ENCODE peak calls at places on chromosomes 4 and X, in eight cellular contexts. One of them, this sample, is unnamed.

GRCh38 chr4:31043382-31044062 is 323.4 kb downstream of the PCDH7 start:
- DNase-seq in mucosa of descending colon: no peak
- DNase-seq in NCI-H1092 treated with DMSO at 0.1 percent for 48 hours: no peak
- DNase-seq in glutamatergic neuron: no peak
- DNase-seq in amniotic stem cell: no peak
- DNase-seq in brain microvascular endothelial cell: no peak
- DNase-seq in stimulated activated naive B cell treated with anti-CD40 and anti-IgM and Interleukin-4, amounts not matched to agents 10 μg/mL and 1 μg/mL and 100 μg/mL, for 72 hours: no peak
- DNase-seq in central memory CD4-positive, alpha-beta T cell: no peak
- DNase-seq in this sample: no peak

GRCh38 chrX:56763556-56764152 is 34.6 kb downstream of the NBDY start:
- DNase-seq in mucosa of descending colon: no peak
- DNase-seq in NCI-H1092 treated with DMSO at 0.1 percent for 48 hours: no peak
- DNase-seq in glutamatergic neuron: no peak
- DNase-seq in amniotic stem cell: no peak
- DNase-seq in brain microvascular endothelial cell: peak; percentile 16
- DNase-seq in stimulated activated naive B cell treated with anti-CD40 and anti-IgM and Interleukin-4, amounts not matched to agents 10 μg/mL and 1 μg/mL and 100 μg/mL, for 72 hours: peak; percentile 81
- DNase-seq in central memory CD4-positive, alpha-beta T cell: peak; percentile 86
- DNase-seq in this sample: no peak

GRCh38 chr4:84319124-84319523 is 180.0 kb downstream of the NKX6-1 start:
- DNase-seq in mucosa of descending colon: no peak
- DNase-seq in NCI-H1092 treated with DMSO at 0.1 percent for 48 hours: no peak
- DNase-seq in glutamatergic neuron: no peak
- DNase-seq in amniotic stem cell: no peak
- DNase-seq in brain microvascular endothelial cell: peak; percentile 12
- DNase-seq in stimulated activated naive B cell treated with anti-CD40 and anti-IgM and Interleukin-4, amounts not matched to agents 10 μg/mL and 1 μg/mL and 100 μg/mL, for 72 hours: no peak
- DNase-seq in central memory CD4-positive, alpha-beta T cell: no peak
- DNase-seq in this sample: no peak

GRCh38 chrX:133722756-133723155 is 262.6 kb downstream of the GPC3 start:
- DNase-seq in mucosa of descending colon: no peak
- DNase-seq in NCI-H1092 treated with DMSO at 0.1 percent for 48 hours: no peak
- DNase-seq in glutamatergic neuron: no peak
- DNase-seq in amniotic stem cell: no peak
- DNase-seq in brain microvascular endothelial cell: no peak
- DNase-seq in stimulated activated naive B cell treated with anti-CD40 and anti-IgM and Interleukin-4, amounts not matched to agents 10 μg/mL and 1 μg/mL and 100 μg/mL, for 72 hours: no peak
- DNase-seq in central memory CD4-positive, alpha-beta T cell: no peak
- DNase-seq in this sample: no peak

GRCh38 chr4:40255722-40256281 is 59.0 kb downstream of the RHOH start:
- DNase-seq in mucosa of descending colon: no peak
- DNase-seq in NCI-H1092 treated with DMSO at 0.1 percent for 48 hours: no peak
- DNase-seq in glutamatergic neuron: no peak
- DNase-seq in amniotic stem cell: peak; percentile 92
- DNase-seq in brain microvascular endothelial cell: peak; percentile 91
- DNase-seq in stimulated activated naive B cell treated with anti-CD40 and anti-IgM and Interleukin-4, amounts not matched to agents 10 μg/mL and 1 μg/mL and 100 μg/mL, for 72 hours: no peak
- DNase-seq in central memory CD4-positive, alpha-beta T cell: no peak
- DNase-seq in this sample: no peak

GRCh38 chr4:111602848-111603247 is 542.4 kb upstream of the FAM241A start:
- DNase-seq in mucosa of descending colon: no peak
- DNase-seq in NCI-H1092 treated with DMSO at 0.1 percent for 48 hours: no peak
- DNase-seq in glutamatergic neuron: no peak
- DNase-seq in amniotic stem cell: no peak
- DNase-seq in brain microvascular endothelial cell: no peak
- DNase-seq in stimulated activated naive B cell treated with anti-CD40 and anti-IgM and Interleukin-4, amounts not matched to agents 10 μg/mL and 1 μg/mL and 100 μg/mL, for 72 hours: no peak
- DNase-seq in central memory CD4-positive, alpha-beta T cell: no peak
- DNase-seq in this sample: no peak

GRCh38 chr4:180840142-180840541 is 1403.1 kb upstream of the TENM3 start:
- DNase-seq in mucosa of descending colon: no peak
- DNase-seq in NCI-H1092 treated with DMSO at 0.1 percent for 48 hours: no peak
- DNase-seq in glutamatergic neuron: no peak
- DNase-seq in amniotic stem cell: no peak
- DNase-seq in brain microvascular endothelial cell: no peak
- DNase-seq in stimulated activated naive B cell treated with anti-CD40 and anti-IgM and Interleukin-4, amounts not matched to agents 10 μg/mL and 1 μg/mL and 100 μg/mL, for 72 hours: no peak
- DNase-seq in central memory CD4-positive, alpha-beta T cell: no peak
- DNase-seq in this sample: no peak

GRCh38 chrX:2969021-2969420 is 37.3 kb upstream of the ARSH start:
- DNase-seq in mucosa of descending colon: no peak
- DNase-seq in NCI-H1092 treated with DMSO at 0.1 percent for 48 hours: no peak
- DNase-seq in glutamatergic neuron: no peak
- DNase-seq in amniotic stem cell: no peak
- DNase-seq in brain microvascular endothelial cell: no peak
- DNase-seq in stimulated activated naive B cell treated with anti-CD40 and anti-IgM and Interleukin-4, amounts not matched to agents 10 μg/mL and 1 μg/mL and 100 μg/mL, for 72 hours: no peak
- DNase-seq in central memory CD4-positive, alpha-beta T cell: no peak
- DNase-seq in this sample: no peak

GRCh38 chrX:104679175-104679574 is 113.2 kb downstream of the IL1RAPL2 start:
- DNase-seq in mucosa of descending colon: no peak
- DNase-seq in NCI-H1092 treated with DMSO at 0.1 percent for 48 hours: no peak
- DNase-seq in glutamatergic neuron: no peak
- DNase-seq in amniotic stem cell: no peak
- DNase-seq in brain microvascular endothelial cell: no peak
- DNase-seq in stimulated activated naive B cell treated with anti-CD40 and anti-IgM and Interleukin-4, amounts not matched to agents 10 μg/mL and 1 μg/mL and 100 μg/mL, for 72 hours: no peak
- DNase-seq in central memory CD4-positive, alpha-beta T cell: no peak
- DNase-seq in this sample: no peak

This sample was measured in neural crest cell.